ENCODE peak calls at places on chromosomes 3 and 15, in ten cellular contexts. U is tibial nerve, V is lung, G is cardiac fibroblast, Y is IMR-90, D is cardiac muscle cell, M is astrocyte, T is spleen, F is GM23338, O is foreskin fibroblast. E is an unnamed sample.

GRCh38 chr3:43505351-43505750 is 116.5 kb downstream of the ANO10 start:
- DNase-seq in U (no peak), V (no peak), G (no peak), Y (peak), D (no peak), M (peak), T (no peak), F (no peak), O (peak), E (no peak)

GRCh38 chr3:53845103-53845880 is 927 bp downstream of the CHDH start:
- DNase-seq in U (peak), V (peak), G (peak), Y (peak), D (peak), M (peak), T (no peak), F (peak), O (peak), E (peak)

GRCh38 chr15:63048986-63049665 is 6.6 kb downstream of the TPM1 start:
- DNase-seq in U (peak), V (peak), G (peak), Y (peak), D (peak), M (no peak), T (peak), F (peak), O (no peak), E (peak)

GRCh38 chr3:52343946-52344600 is 28.0 kb downstream of the DNAH1 start:
- DNase-seq in U (no peak), V (no peak), G (no peak), Y (no peak), D (no peak), M (no peak), T (no peak), F (no peak), O (no peak), E (no peak)

GRCh38 chr3:30308131-30308530 is 298.3 kb upstream of the TGFBR2 start:
- DNase-seq in U (no peak), V (no peak), G (peak), Y (peak), D (peak), M (no peak), T (no peak), F (no peak), O (peak), E (peak)

GRCh38 chr3:192186508-192186907 is 540.8 kb downstream of the FGF12 start:
- DNase-seq in U (no peak), V (no peak), G (no peak), Y (no peak), D (no peak), M (no peak), T (no peak), F (no peak), O (no peak), E (no peak)

GRCh38 chr3:4834403-4834866 is 144.8 kb upstream of the BHLHE40 start:
- DNase-seq in U (no peak), V (no peak), G (no peak), Y (peak), D (no peak), M (peak), T (peak), F (no peak), O (no peak), E (no peak)

GRCh38 chr3:114451051-114451451 is 157.2 kb downstream of the TIGIT start:
- DNase-seq in U (no peak), V (no peak), G (peak), Y (no peak), D (peak), M (no peak), T (no peak), F (no peak), O (no peak), E (peak)

GRCh38 chr3:94413721-94414106 is 350.9 kb downstream of the NSUN3 start:
- DNase-seq in U (no peak), V (no peak), G (peak), Y (peak), D (peak), M (peak), T (no peak), F (peak), O (peak), E (peak)

GRCh38 chr15:79078763-79079395 is 11.7 kb downstream of the RASGRF1 start:
- DNase-seq in U (no peak), V (no peak), G (no peak), Y (no peak), D (no peak), M (no peak), T (no peak), F (no peak), O (no peak), E (no peak)

GRCh38 chr15:83999396-84000120 is 236.0 kb upstream of the GOLGA6L4 start:
- DNase-seq in U (no peak), V (no peak), G (no peak), Y (peak), D (no peak), M (peak), T (no peak), F (no peak), O (no peak), E (peak)

GRCh38 chr3:19016846-19017245 is 131.5 kb upstream of the KCNH8 start:
- DNase-seq in U (no peak), V (no peak), G (no peak), Y (no peak), D (no peak), M (no peak), T (no peak), F (no peak), O (no peak), E (no peak)

GRCh38 chr3:194838236-194838635 is 152.6 kb downstream of the FAM43A start:
- DNase-seq in U (no peak), V (no peak), G (no peak), Y (no peak), D (no peak), M (no peak), T (peak), F (no peak), O (no peak), E (peak)

GRCh38 chr3:194840661-194841514 is 155.2 kb downstream of the FAM43A start:
- DNase-seq in U (no peak), V (no peak), G (peak), Y (peak), D (peak), M (peak), T (peak), F (no peak), O (no peak), E (peak)

GRCh38 chr3:194843543-194843942 is 157.9 kb downstream of the FAM43A start:
- DNase-seq in U (no peak), V (no peak), G (no peak), Y (no peak), D (no peak), M (no peak), T (no peak), F (no peak), O (no peak), E (peak)

GRCh38 chr3:194844046-194844445 is 158.4 kb downstream of the FAM43A start:
- DNase-seq in U (no peak), V (no peak), G (no peak), Y (no peak), D (no peak), M (no peak), T (peak), F (no peak), O (no peak), E (no peak)

GRCh38 chr3:194841515-194841841 is 155.8 kb downstream of the FAM43A start:
- DNase-seq in U (no peak), V (no peak), G (no peak), Y (no peak), D (no peak), M (no peak), T (no peak), F (no peak), O (no peak), E (no peak)
- H3K4me3 ChIP-seq in U (no peak), V (no peak), G (no peak), Y (no peak), D (no peak), M (no peak), T (no peak), F (no peak), O (no peak), E (no peak)

DNA sequence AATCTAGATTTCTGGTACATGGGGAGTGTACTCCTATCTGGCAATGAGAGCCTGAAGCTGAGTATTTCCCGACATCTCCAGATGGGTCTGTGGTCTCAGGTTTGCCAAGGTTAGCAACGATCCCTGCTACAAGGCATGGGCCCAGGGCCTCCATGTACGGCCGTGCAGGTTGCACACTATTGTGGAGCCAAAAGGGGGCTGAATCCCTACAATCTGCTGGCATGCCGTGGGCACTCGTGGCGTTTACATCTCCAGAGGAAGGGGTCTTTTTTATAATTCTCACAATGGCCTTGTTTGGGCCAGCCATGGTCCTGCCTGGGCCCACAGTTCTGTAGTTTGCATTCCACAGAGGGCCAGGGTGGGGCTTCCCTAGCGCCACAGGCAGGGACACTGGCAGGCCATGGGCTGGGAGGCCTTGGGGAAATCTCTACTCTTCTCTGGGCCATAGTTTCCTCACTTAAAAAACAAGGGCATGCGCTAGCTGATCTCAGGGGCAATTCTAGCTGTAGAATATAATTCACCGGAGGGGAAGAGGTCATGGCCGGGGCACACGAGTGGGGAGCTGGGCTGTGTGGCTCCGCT is 68.9 kb upstream of the TLE3 start:
- DNase-seq in U (no peak), V (no peak), G (no peak), Y (no peak), D (no peak), M (no peak), T (peak), F (no peak), O (no peak), E (no peak)
- TF ChIP-seq CTCF in U (no peak), V (no peak), G (no peak), Y (no peak), D (no peak), M (no peak), T (no peak), F (no peak), O (no peak), E (no peak)

GRCh38 chr15:60525640-60526039 is 46.7 kb upstream of the ICE2 start:
- DNase-seq in U (no peak), V (no peak), G (no peak), Y (no peak), D (peak), M (no peak), T (no peak), F (no peak), O (no peak), E (peak)

GRCh38 chr15:60529332-60529731 is 50.4 kb upstream of the ICE2 start:
- DNase-seq in U (no peak), V (no peak), G (no peak), Y (no peak), D (no peak), M (no peak), T (no peak), F (no peak), O (no peak), E (no peak)

GRCh38 chr15:60528530-60528929 is 49.6 kb upstream of the ICE2 start:
- DNase-seq in U (no peak), V (no peak), G (no peak), Y (peak), D (no peak), M (peak), T (no peak), F (no peak), O (no peak), E (peak)

GRCh38 chr15:60523056-60523455 is 44.1 kb upstream of the ICE2 start:
- DNase-seq in U (no peak), V (no peak), G (no peak), Y (peak), D (no peak), M (peak), T (no peak), F (no peak), O (peak), E (peak)

DNA sequence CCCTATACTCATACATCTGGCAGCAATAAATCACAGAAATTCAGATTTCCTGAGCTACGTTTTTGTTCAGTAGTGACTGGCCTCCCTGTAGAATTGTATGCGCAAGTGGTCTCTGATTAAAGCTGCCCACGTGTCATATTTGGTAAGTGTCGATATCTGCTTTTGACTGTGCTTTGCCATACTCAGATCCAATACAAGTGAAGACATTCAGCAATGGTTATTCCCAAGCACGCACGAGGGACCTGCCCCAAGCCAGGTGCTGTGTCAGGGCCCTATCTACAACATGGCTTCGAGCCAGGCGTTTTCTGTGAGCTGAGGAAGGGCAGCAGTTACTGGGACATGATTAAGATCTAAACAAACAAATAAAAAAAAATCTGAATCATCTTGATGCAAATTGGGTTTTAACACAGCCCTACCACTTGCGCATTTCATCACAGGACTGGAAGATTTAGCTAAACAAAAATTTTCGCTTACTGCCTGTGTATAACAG is 47.2 kb upstream of the ICE2 start:
- DNase-seq in U (peak), V (no peak), G (no peak), Y (no peak), D (no peak), M (no peak), T (no peak), F (no peak), O (no peak), E (peak)
- H3K4me3 ChIP-seq in U (no peak), V (no peak), G (no peak), Y (no peak), D (no peak), M (no peak), T (no peak), F (no peak), O (no peak), E (no peak)

GRCh38 chr15:40906101-40906946 is 12.1 kb downstream of the VPS18 start:
- DNase-seq in U (peak), V (peak), G (peak), Y (peak), D (peak), M (peak), T (peak), F (peak), O (peak), E (peak)
- TF ChIP-seq CTCF in U (peak), V (peak), G (peak), Y (peak), D (peak), M (peak), T (peak), F (peak), O (peak), E (peak)